ENCODE peak calls at places on chromosome 22, in nine cellular contexts. P, N, W, F, U, Q, L, E and G are unnamed samples.

GRCh38 chr22:42716221-42716620 is 4.4 kb downstream of the A4GALT start:
- DNase-seq in P (no peak), N (no peak), W (no peak), F (no peak), U (no peak), Q (no peak), L (no peak), E (no peak), G (no peak)

GRCh38 chr22:48652796-48653195 is 1174.9 kb downstream of the BRD1 start:
- DNase-seq in P (no peak), N (no peak), W (no peak), F (no peak), U (no peak), Q (no peak), L (no peak), E (no peak), G (no peak)

GRCh38 chr22:25420925-25421904 is 143.3 kb upstream of the GRK3 start:
- DNase-seq in P (no peak), N (peak), W (no peak), F (no peak), U (no peak), Q (no peak), L (no peak), E (no peak), G (no peak)

GRCh38 chr22:42683599-42684283 is 34.5 kb upstream of the CYB5R3 start:
- DNase-seq in P (no peak), N (no peak), W (peak), F (no peak), U (no peak), Q (peak), L (no peak), E (no peak), G (no peak)

GRCh38 chr22:37951305-37951704 is 2.1 kb downstream of the C22orf23 start:
- DNase-seq in P (no peak), N (peak), W (no peak), F (no peak), U (peak), Q (no peak), L (no peak), E (no peak), G (no peak)

GRCh38 chr22:30881361-30882180 is 87.0 kb downstream of the MORC2 start:
- DNase-seq in P (no peak), N (no peak), W (no peak), F (no peak), U (no peak), Q (no peak), L (no peak), E (peak), G (no peak)

GRCh38 chr22:24325105-24325757 is 54.6 kb downstream of the SPECC1L start:
- DNase-seq in P (peak), N (peak), W (peak), F (peak), U (peak), Q (no peak), L (peak), E (no peak), G (no peak)

GRCh38 chr22:48452766-48453165 is 1374.9 kb downstream of the BRD1 start:
- DNase-seq in P (no peak), N (no peak), W (no peak), F (no peak), U (no peak), Q (no peak), L (no peak), E (no peak), G (no peak)

GRCh38 chr22:50738649-50739227 is 734 bp downstream of the ACR start:
- DNase-seq in P (no peak), N (no peak), W (no peak), F (no peak), U (no peak), Q (no peak), L (no peak), E (no peak), G (peak)

GRCh38 chr22:37284807-37285355 is 2.6 kb downstream of the CYTH4 start:
- DNase-seq in P (no peak), N (no peak), W (no peak), F (no peak), U (no peak), Q (peak), L (no peak), E (no peak), G (peak)

GRCh38 chr22:35631597-35631996 is 14.5 kb upstream of the MB start:
- DNase-seq in P (no peak), N (peak), W (peak), F (no peak), U (peak), Q (no peak), L (no peak), E (no peak), G (no peak)

GRCh38 chr22:37485006-37485713 is 1.0 kb downstream of the MFNG start:
- DNase-seq in P (no peak), N (no peak), W (no peak), F (no peak), U (no peak), Q (peak), L (peak), E (no peak), G (peak)

GRCh38 chr22:36365020-36365411 is 22.8 kb downstream of the MYH9 start:
- DNase-seq in P (peak), N (peak), W (peak), F (peak), U (peak), Q (peak), L (peak), E (no peak), G (peak)

GRCh38 chr22:27269751-27270586 is 531.6 kb downstream of the MN1 start:
- DNase-seq in P (no peak), N (no peak), W (no peak), F (no peak), U (no peak), Q (no peak), L (no peak), E (no peak), G (no peak)

GRCh38 chr22:33210129-33210784 is 152.1 kb upstream of the SYN3 start:
- DNase-seq in P (peak), N (peak), W (peak), F (no peak), U (peak), Q (no peak), L (peak), E (peak), G (no peak)

GRCh38 chr22:36369922-36370781 is 17.6 kb downstream of the MYH9 start:
- DNase-seq in P (peak), N (peak), W (no peak), F (no peak), U (peak), Q (peak), L (peak), E (no peak), G (no peak)

GRCh38 chr22:24984122-24984521 is 31.6 kb downstream of the KIAA1671 start:
- DNase-seq in P (no peak), N (no peak), W (no peak), F (no peak), U (no peak), Q (no peak), L (no peak), E (no peak), G (no peak)

GRCh38 chr22:41028841-41029240 is 63.6 kb upstream of the EP300 start:
- DNase-seq in P (peak), N (peak), W (peak), F (peak), U (no peak), Q (no peak), L (no peak), E (no peak), G (no peak)

GRCh38 chr22:39655736-39656285 is 85.3 kb downstream of the CACNA1I start:
- DNase-seq in P (no peak), N (no peak), W (no peak), F (no peak), U (no peak), Q (no peak), L (no peak), E (no peak), G (no peak)

GRCh38 chr22:36419177-36419911 is 31.6 kb upstream of the MYH9 start:
- DNase-seq in P (peak), N (peak), W (peak), F (no peak), U (no peak), Q (no peak), L (no peak), E (no peak), G (no peak)

GRCh38 chr22:41913040-41913719 is 1.7 kb downstream of the SHISA8 start:
- DNase-seq in P (no peak), N (no peak), W (no peak), F (no peak), U (no peak), Q (no peak), L (no peak), E (no peak), G (no peak)

GRCh38 chr22:24189249-24190158 is 8.2 kb downstream of the SUSD2 start:
- DNase-seq in P (peak), N (peak), W (peak), F (no peak), U (peak), Q (peak), L (peak), E (peak), G (no peak)

GRCh38 chr22:30380011-30380410 is 7.2 kb downstream of the RNF215 start:
- DNase-seq in P (no peak), N (no peak), W (no peak), F (no peak), U (no peak), Q (no peak), L (no peak), E (no peak), G (no peak)

GRCh38 chr22:24482998-24483397 is 12.1 kb upstream of the UPB1 start:
- DNase-seq in P (no peak), N (no peak), W (no peak), F (no peak), U (no peak), Q (no peak), L (no peak), E (no peak), G (no peak)

GRCh38 chr22:37521236-37521739 is 2.1 kb upstream of the CARD10 start:
- DNase-seq in P (no peak), N (no peak), W (no peak), F (no peak), U (no peak), Q (no peak), L (no peak), E (no peak), G (no peak)

GRCh38 chr22:50016988-50017700 is 4.6 kb upstream of the IL17REL start:
- DNase-seq in P (no peak), N (no peak), W (no peak), F (no peak), U (no peak), Q (no peak), L (no peak), E (no peak), G (no peak)

GRCh38 chr22:32622004-32622761 is 147.6 kb downstream of the FBXO7 start:
- DNase-seq in P (peak), N (peak), W (peak), F (peak), U (no peak), Q (peak), L (no peak), E (peak), G (no peak)

GRCh38 chr22:19085233-19086043 is 36.8 kb downstream of the DGCR2 start:
- DNase-seq in P (peak), N (peak), W (peak), F (peak), U (peak), Q (no peak), L (no peak), E (no peak), G (no peak)

GRCh38 chr22:36239401-36240171 is at the start of gene APOL2:
- DNase-seq in P (peak), N (peak), W (peak), F (peak), U (peak), Q (peak), L (peak), E (peak), G (peak)

GRCh38 chr22:35140879-35141745 is 75.2 kb downstream of the ISX start:
- DNase-seq in P (no peak), N (no peak), W (no peak), F (no peak), U (peak), Q (no peak), L (no peak), E (no peak), G (no peak)

GRCh38 chr22:31091106-31091975 is 10.2 kb downstream of the SMTN start:
- DNase-seq in P (no peak), N (no peak), W (no peak), F (no peak), U (no peak), Q (no peak), L (peak), E (no peak), G (no peak)

GRCh38 chr22:49968831-49969661 is 8.5 kb downstream of the PIM3 start:
- DNase-seq in P (no peak), N (no peak), W (no peak), F (no peak), U (no peak), Q (peak), L (peak), E (no peak), G (peak)

GRCh38 chr22:22243033-22243680 is 1.4 kb upstream of the VPREB1 start:
- DNase-seq in P (no peak), N (no peak), W (no peak), F (no peak), U (no peak), Q (no peak), L (no peak), E (no peak), G (no peak)

GRCh38 chr22:22241554-22241898 is 3.1 kb upstream of the VPREB1 start:
- DNase-seq in P (no peak), N (no peak), W (no peak), F (no peak), U (no peak), Q (no peak), L (no peak), E (no peak), G (no peak)

GRCh38 chr22:22245256-22245909 is 797 bp downstream of the VPREB1 start:
- DNase-seq in P (no peak), N (no peak), W (no peak), F (no peak), U (no peak), Q (no peak), L (no peak), E (no peak), G (no peak)

GRCh38 chr22:22244337-22245250 is at the start of gene VPREB1:
- DNase-seq in P (no peak), N (no peak), W (no peak), F (no peak), U (no peak), Q (no peak), L (no peak), E (no peak), G (no peak)

DNA sequence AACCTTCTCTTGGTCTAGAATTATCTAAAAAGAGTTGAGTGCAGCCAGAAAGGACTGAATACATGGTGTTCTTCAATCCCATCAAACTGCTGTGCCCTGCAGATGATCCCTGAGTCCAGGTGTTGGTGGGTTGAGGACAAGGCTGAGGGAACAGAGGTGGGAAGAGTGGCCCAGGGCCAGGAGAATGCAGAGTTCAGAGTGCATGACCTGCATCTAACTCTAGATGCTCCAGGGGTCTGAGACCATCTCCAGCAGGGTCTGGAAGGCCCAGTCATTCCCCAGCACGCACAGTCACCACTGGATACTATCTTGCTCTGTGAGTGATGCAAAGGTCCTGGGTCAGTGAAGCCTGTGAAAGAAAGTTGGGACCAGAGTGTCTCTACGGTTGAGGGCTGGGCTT is 2.1 kb upstream of the VPREB1 start:
- DNase-seq in P (no peak), N (no peak), W (no peak), F (no peak), U (no peak), Q (no peak), L (no peak), E (no peak), G (no peak)
- TF ChIP-seq CTCF in P (no peak), N (no peak), W (no peak), F (no peak), U (no peak), Q (no peak), L (no peak), E (no peak), G (no peak)

GRCh38 chr22:20186183-20186870 is 35.5 kb upstream of the CCDC188 start:
- DNase-seq in P (no peak), N (peak), W (no peak), F (no peak), U (peak), Q (no peak), L (no peak), E (no peak), G (no peak)
- TF ChIP-seq CTCF in P (peak), N (no peak), W (no peak), F (no peak), U (peak), Q (no peak), L (no peak), E (peak), G (no peak)

GRCh38 chr22:17893900-17894299 is 119.6 kb upstream of the BID start:
- DNase-seq in P (no peak), N (no peak), W (no peak), F (no peak), U (no peak), Q (no peak), L (no peak), E (no peak), G (no peak)

GRCh38 chr22:17897864-17898263 is 123.6 kb upstream of the BID start:
- DNase-seq in P (no peak), N (no peak), W (no peak), F (no peak), U (no peak), Q (no peak), L (no peak), E (no peak), G (no peak)

GRCh38 chr22:17898375-17898774 is 124.1 kb upstream of the BID start:
- DNase-seq in P (no peak), N (no peak), W (no peak), F (no peak), U (no peak), Q (no peak), L (no peak), E (no peak), G (no peak)

GRCh38 chr22:17897411-17897810 is 123.1 kb upstream of the BID start:
- DNase-seq in P (no peak), N (no peak), W (no peak), F (no peak), U (no peak), Q (no peak), L (no peak), E (no peak), G (no peak)

DNA sequence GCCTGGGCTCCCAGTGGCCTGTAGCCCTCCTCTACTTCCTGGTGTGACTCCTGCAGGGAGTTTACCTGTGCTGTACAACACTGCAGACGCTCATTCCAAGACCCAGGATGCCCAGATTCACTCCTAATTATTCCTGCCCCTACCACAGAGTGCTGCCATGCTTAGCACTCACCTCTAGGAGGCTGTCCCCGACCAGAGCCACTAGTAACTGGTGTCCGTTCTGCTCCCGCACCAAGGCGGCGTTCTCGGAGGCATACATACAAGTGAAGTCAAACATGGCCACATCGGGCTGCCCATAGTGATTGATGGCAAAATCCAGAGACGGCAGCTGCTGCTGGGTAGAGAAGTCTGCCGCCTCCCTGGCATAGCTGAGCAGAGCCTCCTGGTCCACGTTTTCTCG is 122.3 kb upstream of the BID start:
- DNase-seq in P (no peak), N (no peak), W (peak), F (no peak), U (peak), Q (no peak), L (peak), E (peak), G (no peak)
- TF ChIP-seq CTCF in P (peak), N (peak), W (peak), F (peak), U (peak), Q (no peak), L (peak), E (peak), G (no peak)

GRCh38 chr22:46827072-46827780 is 64.8 kb downstream of the TBC1D22A start:
- DNase-seq in P (no peak), N (no peak), W (no peak), F (no peak), U (no peak), Q (no peak), L (no peak), E (no peak), G (no peak)
- TF ChIP-seq CTCF in P (peak), N (no peak), W (no peak), F (no peak), U (peak), Q (no peak), L (no peak), E (peak), G (no peak)

GRCh38 chr22:22768885-22769284 is 118.7 kb upstream of the IGLL5 start:
- DNase-seq in P (no peak), N (no peak), W (no peak), F (no peak), U (no peak), Q (no peak), L (peak), E (no peak), G (no peak)

GRCh38 chr22:22769434-22770279 is 118.0 kb upstream of the IGLL5 start:
- DNase-seq in P (no peak), N (peak), W (no peak), F (no peak), U (no peak), Q (no peak), L (no peak), E (no peak), G (no peak)

GRCh38 chr22:22770280-22770871 is 117.2 kb upstream of the IGLL5 start:
- DNase-seq in P (peak), N (peak), W (no peak), F (no peak), U (peak), Q (no peak), L (peak), E (peak), G (peak)

GRCh38 chr22:22770881-22771280 is 116.7 kb upstream of the IGLL5 start:
- DNase-seq in P (no peak), N (no peak), W (no peak), F (no peak), U (no peak), Q (no peak), L (peak), E (no peak), G (no peak)

GRCh38 chr22:22767876-22768602 is 119.6 kb upstream of the IGLL5 start:
- DNase-seq in P (no peak), N (peak), W (no peak), F (no peak), U (no peak), Q (no peak), L (peak), E (no peak), G (peak)
- TF ChIP-seq CTCF in P (no peak), N (peak), W (no peak), F (no peak), U (peak), Q (no peak), L (no peak), E (peak), G (no peak)

GRCh38 chr22:20967697-20968201 is 694 bp downstream of the AIFM3 start:
- DNase-seq in P (no peak), N (no peak), W (no peak), F (no peak), U (no peak), Q (no peak), L (no peak), E (no peak), G (no peak)
- TF ChIP-seq CTCF in P (no peak), N (no peak), W (no peak), F (no peak), U (no peak), Q (no peak), L (no peak), E (no peak), G (no peak)

DNA sequence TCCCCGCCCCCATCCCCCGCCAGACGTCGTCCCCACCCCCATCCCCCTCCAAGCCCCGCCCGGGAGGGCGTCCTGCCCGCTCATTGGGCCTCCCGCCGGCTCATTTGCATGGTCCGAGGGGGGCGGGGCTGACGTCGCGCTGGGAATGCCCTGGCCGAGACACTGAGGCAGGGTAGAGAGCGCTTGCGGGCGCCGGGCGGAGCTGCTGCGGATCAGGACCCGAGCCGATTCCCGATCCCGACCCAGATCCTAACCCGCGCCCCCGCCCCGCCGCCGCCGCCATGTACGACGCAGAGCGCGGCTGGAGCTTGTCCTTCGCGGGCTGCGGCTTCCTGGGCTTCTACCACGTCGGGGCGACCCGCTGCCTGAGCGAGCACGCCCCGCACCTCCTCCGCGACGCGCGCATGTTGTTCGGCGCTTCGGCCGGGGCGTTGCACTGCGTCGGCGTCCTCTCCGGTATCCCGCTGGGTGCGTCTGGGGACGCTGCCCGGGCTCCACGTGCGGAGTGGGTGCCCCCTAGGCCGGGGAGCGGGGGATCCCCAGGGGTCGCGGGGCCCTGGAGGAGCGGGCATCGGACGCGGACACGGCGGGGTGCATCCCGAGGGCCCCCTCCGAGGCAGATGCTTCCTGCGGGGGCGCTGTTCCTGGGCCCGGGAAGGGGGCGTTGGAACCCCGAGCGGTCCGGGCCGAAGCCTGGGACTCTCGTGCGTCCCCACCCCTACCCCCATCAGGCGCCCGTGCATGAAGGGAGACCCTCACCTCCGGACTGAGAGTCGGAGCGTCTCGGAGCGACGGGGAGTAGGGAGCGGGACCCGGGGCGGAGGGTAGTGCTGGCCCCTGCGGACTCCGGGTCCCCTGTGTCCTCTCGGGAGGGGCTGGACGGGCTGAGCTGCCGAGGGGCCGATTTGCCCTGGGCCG is at the start of gene PNPLA3:
- DNase-seq in P (peak), N (peak), W (peak), F (peak), U (peak), Q (peak), L (peak), E (peak), G (peak)
- TF ChIP-seq CTCF in P (peak), N (peak), W (peak), F (peak), U (peak), Q (no peak), L (no peak), E (peak), G (no peak)